ENCODE peak calls at places on chromosomes 1 and 21, in eight cellular contexts. One of them, this sample, is unnamed.

GRCh38 chr1:200627548-200628222 is 7.1 kb upstream of the KIF14 start:
- DNase-seq in AG10803: no peak
- DNase-seq in CD4-positive, alpha-beta memory T cell: no peak
- DNase-seq in cardiac fibroblast: no peak
- DNase-seq in left ventricle myocardium inferior: no peak
- DNase-seq in aorta: no peak
- DNase-seq in upper lobe of left lung: no peak
- DNase-seq in adipocyte: no peak
- DNase-seq in this sample: no peak

GRCh38 chr21:40923361-40923760 is 76.4 kb upstream of the DSCAM start:
- DNase-seq in cardiac fibroblast: no peak
- DNase-seq in AG10803: no peak
- DNase-seq in CD4-positive, alpha-beta memory T cell: no peak
- DNase-seq in left ventricle myocardium inferior: no peak
- DNase-seq in aorta: no peak
- DNase-seq in upper lobe of left lung: no peak
- DNase-seq in adipocyte: no peak
- DNase-seq in this sample: no peak

GRCh38 chr1:43269627-43270375 is at the start of gene TMEM125:
- DNase-seq in CD4-positive, alpha-beta memory T cell: no peak
- DNase-seq in adipocyte: no peak
- DNase-seq in AG10803: no peak
- DNase-seq in aorta: no peak
- DNase-seq in upper lobe of left lung: no peak
- DNase-seq in cardiac fibroblast: no peak
- DNase-seq in left ventricle myocardium inferior: no peak
- DNase-seq in this sample: no peak

GRCh38 chr1:32464191-32464715 is 619 bp upstream of the ZBTB8B start:
- DNase-seq in AG10803: no peak
- DNase-seq in cardiac fibroblast: peak; percentile 12
- DNase-seq in aorta: no peak
- DNase-seq in left ventricle myocardium inferior: no peak
- DNase-seq in CD4-positive, alpha-beta memory T cell: no peak
- DNase-seq in upper lobe of left lung: no peak
- DNase-seq in adipocyte: peak; percentile 6
- DNase-seq in this sample: peak; percentile 22

GRCh38 chr1:236795757-236796719 is 946 bp downstream of the MTR start:
- DNase-seq in adipocyte: peak; percentile 75
- DNase-seq in aorta: no peak
- DNase-seq in AG10803: peak; percentile 43
- DNase-seq in cardiac fibroblast: peak; percentile 63
- DNase-seq in upper lobe of left lung: no peak
- DNase-seq in CD4-positive, alpha-beta memory T cell: peak; percentile 81
- DNase-seq in left ventricle myocardium inferior: no peak
- DNase-seq in this sample: peak; percentile 62

GRCh38 chr1:37635309-37635902 is 714 bp upstream of the RSPO1 start:
- DNase-seq in AG10803: no peak
- DNase-seq in left ventricle myocardium inferior: no peak
- DNase-seq in cardiac fibroblast: no peak
- DNase-seq in adipocyte: peak; percentile 2
- DNase-seq in aorta: no peak
- DNase-seq in upper lobe of left lung: no peak
- DNase-seq in CD4-positive, alpha-beta memory T cell: no peak
- DNase-seq in this sample: no peak

GRCh38 chr1:12615916-12616708 is 1.9 kb downstream of the DHRS3 start:
- DNase-seq in CD4-positive, alpha-beta memory T cell: no peak
- DNase-seq in left ventricle myocardium inferior: peak; percentile 74
- DNase-seq in cardiac fibroblast: peak; percentile 42
- DNase-seq in AG10803: peak; percentile 65
- DNase-seq in aorta: peak; percentile 88
- DNase-seq in adipocyte: peak; percentile 71
- DNase-seq in upper lobe of left lung: no peak
- DNase-seq in this sample: peak; percentile 75

GRCh38 chr1:159821171-159821867 is 5.4 kb upstream of the SLAMF8 start:
- DNase-seq in left ventricle myocardium inferior: no peak
- DNase-seq in AG10803: peak; percentile 52
- DNase-seq in upper lobe of left lung: no peak
- DNase-seq in adipocyte: no peak
- DNase-seq in aorta: peak; percentile 68
- DNase-seq in CD4-positive, alpha-beta memory T cell: no peak
- DNase-seq in cardiac fibroblast: peak; percentile 66
- DNase-seq in this sample: no peak

GRCh38 chr1:156925154-156926010 is 5.0 kb downstream of the LRRC71 start:
- DNase-seq in upper lobe of left lung: no peak
- DNase-seq in left ventricle myocardium inferior: no peak
- DNase-seq in aorta: no peak
- DNase-seq in adipocyte: no peak
- DNase-seq in cardiac fibroblast: no peak
- DNase-seq in AG10803: no peak
- DNase-seq in CD4-positive, alpha-beta memory T cell: no peak
- DNase-seq in this sample: no peak

GRCh38 chr1:52571783-52572182 is 18.9 kb upstream of the TUT4 start:
- DNase-seq in aorta: no peak
- DNase-seq in AG10803: peak; percentile 27
- DNase-seq in adipocyte: no peak
- DNase-seq in upper lobe of left lung: no peak
- DNase-seq in CD4-positive, alpha-beta memory T cell: no peak
- DNase-seq in cardiac fibroblast: peak; percentile 25
- DNase-seq in left ventricle myocardium inferior: no peak
- DNase-seq in this sample: peak; percentile 27

GRCh38 chr1:38962113-38962512 is 20.5 kb upstream of the RHBDL2 start:
- DNase-seq in adipocyte: peak; percentile 42
- DNase-seq in cardiac fibroblast: peak; percentile 47
- DNase-seq in CD4-positive, alpha-beta memory T cell: no peak
- DNase-seq in AG10803: peak; percentile 92
- DNase-seq in aorta: no peak
- DNase-seq in left ventricle myocardium inferior: no peak
- DNase-seq in upper lobe of left lung: no peak
- DNase-seq in this sample: peak; percentile 77

GRCh38 chr1:73783367-73783766 is 414.6 kb downstream of the LRRIQ3 start:
- DNase-seq in adipocyte: no peak
- DNase-seq in cardiac fibroblast: peak; percentile 3
- DNase-seq in aorta: no peak
- DNase-seq in left ventricle myocardium inferior: no peak
- DNase-seq in CD4-positive, alpha-beta memory T cell: no peak
- DNase-seq in upper lobe of left lung: no peak
- DNase-seq in AG10803: no peak
- DNase-seq in this sample: no peak

GRCh38 chr1:38586993-38587646 is 272.5 kb downstream of the RRAGC start:
- DNase-seq in AG10803: peak; percentile 9
- DNase-seq in adipocyte: peak; percentile 9
- DNase-seq in cardiac fibroblast: peak; percentile 12
- DNase-seq in aorta: no peak
- DNase-seq in CD4-positive, alpha-beta memory T cell: peak; percentile 39
- DNase-seq in upper lobe of left lung: no peak
- DNase-seq in left ventricle myocardium inferior: peak; percentile 23
- DNase-seq in this sample: no peak

GRCh38 chr1:242754926-242755325 is 230.4 kb upstream of the PLD5 start:
- DNase-seq in cardiac fibroblast: no peak
- DNase-seq in left ventricle myocardium inferior: no peak
- DNase-seq in aorta: no peak
- DNase-seq in CD4-positive, alpha-beta memory T cell: no peak
- DNase-seq in adipocyte: no peak
- DNase-seq in AG10803: no peak
- DNase-seq in upper lobe of left lung: no peak
- DNase-seq in this sample: no peak

GRCh38 chr21:44626262-44626661 is 631 bp upstream of the KRTAP10-9 start:
- DNase-seq in CD4-positive, alpha-beta memory T cell: no peak
- DNase-seq in adipocyte: no peak
- DNase-seq in AG10803: no peak
- DNase-seq in aorta: no peak
- DNase-seq in cardiac fibroblast: no peak
- DNase-seq in upper lobe of left lung: peak; percentile 39
- DNase-seq in left ventricle myocardium inferior: no peak
- DNase-seq in this sample: no peak

GRCh38 chr1:2025491-2025981 is 6.4 kb downstream of the GABRD start:
- DNase-seq in adipocyte: no peak
- DNase-seq in aorta: no peak
- DNase-seq in left ventricle myocardium inferior: peak; percentile 58
- DNase-seq in upper lobe of left lung: peak; percentile 87
- DNase-seq in cardiac fibroblast: no peak
- DNase-seq in AG10803: no peak
- DNase-seq in CD4-positive, alpha-beta memory T cell: no peak
- DNase-seq in this sample: no peak

GRCh38 chr1:48492392-48492791 is 20.4 kb upstream of the SPATA6 start:
- DNase-seq in cardiac fibroblast: peak; percentile 35
- DNase-seq in aorta: no peak
- DNase-seq in AG10803: no peak
- DNase-seq in upper lobe of left lung: no peak
- DNase-seq in CD4-positive, alpha-beta memory T cell: no peak
- DNase-seq in left ventricle myocardium inferior: no peak
- DNase-seq in adipocyte: no peak
- DNase-seq in this sample: peak; percentile 29

GRCh38 chr1:115077286-115077983 is 11.9 kb downstream of the TSPAN2 start:
- DNase-seq in adipocyte: peak; percentile 31
- DNase-seq in AG10803: peak; percentile 66
- DNase-seq in CD4-positive, alpha-beta memory T cell: no peak
- DNase-seq in cardiac fibroblast: no peak
- DNase-seq in aorta: no peak
- DNase-seq in upper lobe of left lung: no peak
- DNase-seq in left ventricle myocardium inferior: no peak
- DNase-seq in this sample: no peak

GRCh38 chr1:115076384-115076906 is 12.9 kb downstream of the TSPAN2 start:
- DNase-seq in AG10803: peak; percentile 73
- DNase-seq in cardiac fibroblast: no peak
- DNase-seq in left ventricle myocardium inferior: no peak
- DNase-seq in aorta: peak; percentile 51
- DNase-seq in adipocyte: peak; percentile 58
- DNase-seq in upper lobe of left lung: no peak
- DNase-seq in CD4-positive, alpha-beta memory T cell: no peak
- DNase-seq in this sample: peak; percentile 12

GRCh38 chr1:115078708-115079107 is 10.6 kb downstream of the TSPAN2 start:
- DNase-seq in cardiac fibroblast: no peak
- DNase-seq in adipocyte: no peak
- DNase-seq in AG10803: no peak
- DNase-seq in aorta: no peak
- DNase-seq in left ventricle myocardium inferior: no peak
- DNase-seq in CD4-positive, alpha-beta memory T cell: no peak
- DNase-seq in upper lobe of left lung: no peak
- DNase-seq in this sample: no peak

GRCh38 chr1:115074839-115075534 is 14.3 kb downstream of the TSPAN2 start:
- DNase-seq in cardiac fibroblast: no peak
- DNase-seq in adipocyte: no peak
- DNase-seq in left ventricle myocardium inferior: no peak
- DNase-seq in AG10803: no peak
- DNase-seq in upper lobe of left lung: no peak
- DNase-seq in CD4-positive, alpha-beta memory T cell: no peak
- DNase-seq in aorta: peak; percentile 70
- DNase-seq in this sample: no peak

GRCh38 chr1:115077984-115078330 is 11.3 kb downstream of the TSPAN2 start:
- DNase-seq in CD4-positive, alpha-beta memory T cell: no peak
- DNase-seq in adipocyte: no peak
- DNase-seq in cardiac fibroblast: no peak
- DNase-seq in upper lobe of left lung: no peak
- DNase-seq in aorta: no peak
- DNase-seq in left ventricle myocardium inferior: no peak
- DNase-seq in AG10803: no peak
- DNase-seq in this sample: no peak
- H3K4me3 ChIP-seq in CD4-positive, alpha-beta memory T cell: no peak overlapping the region
- H3K4me3 ChIP-seq in adipocyte: no peak overlapping the region
- H3K4me3 ChIP-seq in cardiac fibroblast: no peak overlapping the region
- H3K4me3 ChIP-seq in upper lobe of left lung: no peak overlapping the region
- H3K4me3 ChIP-seq in aorta: no peak overlapping the region
- H3K4me3 ChIP-seq in left ventricle myocardium inferior: no peak overlapping the region
- H3K4me3 ChIP-seq in AG10803: no peak overlapping the region
- H3K4me3 ChIP-seq in this sample: no peak overlapping the region

GRCh38 chr1:204704794-204705492 is 19.4 kb upstream of the LRRN2 start:
- DNase-seq in aorta: no peak
- DNase-seq in adipocyte: no peak
- DNase-seq in left ventricle myocardium inferior: no peak
- DNase-seq in AG10803: no peak
- DNase-seq in CD4-positive, alpha-beta memory T cell: no peak
- DNase-seq in upper lobe of left lung: no peak
- DNase-seq in cardiac fibroblast: no peak
- DNase-seq in this sample: no peak

GRCh38 chr1:204705888-204706837 is 20.6 kb upstream of the LRRN2 start:
- DNase-seq in adipocyte: no peak
- DNase-seq in AG10803: no peak
- DNase-seq in upper lobe of left lung: no peak
- DNase-seq in CD4-positive, alpha-beta memory T cell: no peak
- DNase-seq in aorta: no peak
- DNase-seq in cardiac fibroblast: no peak
- DNase-seq in left ventricle myocardium inferior: no peak
- DNase-seq in this sample: no peak

GRCh38 chr1:204705493-204705811 is 19.9 kb upstream of the LRRN2 start:
- DNase-seq in cardiac fibroblast: no peak
- DNase-seq in CD4-positive, alpha-beta memory T cell: no peak
- DNase-seq in aorta: no peak
- DNase-seq in adipocyte: no peak
- DNase-seq in left ventricle myocardium inferior: no peak
- DNase-seq in AG10803: no peak
- DNase-seq in upper lobe of left lung: no peak
- DNase-seq in this sample: no peak

GRCh38 chr1:204709021-204709420 is 23.5 kb upstream of the LRRN2 start:
- DNase-seq in left ventricle myocardium inferior: no peak
- DNase-seq in AG10803: no peak
- DNase-seq in CD4-positive, alpha-beta memory T cell: no peak
- DNase-seq in upper lobe of left lung: no peak
- DNase-seq in cardiac fibroblast: no peak
- DNase-seq in adipocyte: no peak
- DNase-seq in aorta: no peak
- DNase-seq in this sample: no peak

GRCh38 chr1:204706838-204707509 is 21.4 kb upstream of the LRRN2 start:
- DNase-seq in aorta: no peak
- DNase-seq in left ventricle myocardium inferior: no peak
- DNase-seq in CD4-positive, alpha-beta memory T cell: no peak
- DNase-seq in upper lobe of left lung: no peak
- DNase-seq in AG10803: no peak
- DNase-seq in cardiac fibroblast: no peak
- DNase-seq in adipocyte: no peak
- DNase-seq in this sample: no peak
- H3K4me3 ChIP-seq in aorta: no peak overlapping the region
- H3K4me3 ChIP-seq in left ventricle myocardium inferior: no peak overlapping the region
- H3K4me3 ChIP-seq in CD4-positive, alpha-beta memory T cell: no peak overlapping the region
- H3K4me3 ChIP-seq in upper lobe of left lung: no peak overlapping the region
- H3K4me3 ChIP-seq in AG10803: no peak overlapping the region
- H3K4me3 ChIP-seq in cardiac fibroblast: no peak overlapping the region
- H3K4me3 ChIP-seq in adipocyte: no peak overlapping the region
- H3K4me3 ChIP-seq in this sample: no peak overlapping the region

DNA sequence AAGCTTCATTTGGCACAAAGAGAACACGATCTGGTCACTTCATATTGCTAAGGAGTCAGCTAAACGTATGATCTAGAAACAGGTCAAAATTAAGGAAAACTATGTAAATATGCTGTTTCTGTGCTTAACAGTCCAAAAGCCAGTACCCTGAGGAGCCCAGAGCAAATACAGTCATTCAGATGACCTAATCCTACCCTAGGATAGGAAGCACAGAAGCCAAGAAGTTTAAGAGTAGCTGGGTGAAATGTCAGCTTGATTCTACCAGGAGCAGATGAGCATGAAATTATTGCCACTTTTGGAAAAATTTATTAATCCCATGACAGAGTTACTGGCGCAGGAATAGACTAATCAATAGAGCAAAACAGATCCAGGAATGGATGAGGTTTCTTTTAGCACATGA is 18.3 kb downstream of the SORT1 start:
- DNase-seq in AG10803: peak; percentile 18
- DNase-seq in CD4-positive, alpha-beta memory T cell: no peak
- DNase-seq in aorta: no peak
- DNase-seq in adipocyte: peak; percentile 48
- DNase-seq in left ventricle myocardium inferior: no peak
- DNase-seq in upper lobe of left lung: no peak
- DNase-seq in cardiac fibroblast: no peak
- DNase-seq in this sample: no peak
- H3K4me3 ChIP-seq in AG10803: no peak overlapping the region
- H3K4me3 ChIP-seq in CD4-positive, alpha-beta memory T cell: no peak overlapping the region
- H3K4me3 ChIP-seq in aorta: no peak overlapping the region
- H3K4me3 ChIP-seq in adipocyte: no peak overlapping the region
- H3K4me3 ChIP-seq in left ventricle myocardium inferior: no peak overlapping the region
- H3K4me3 ChIP-seq in upper lobe of left lung: no peak overlapping the region
- H3K4me3 ChIP-seq in cardiac fibroblast: no peak overlapping the region
- H3K4me3 ChIP-seq in this sample: no peak overlapping the region

GRCh38 chr1:26413031-26413430 is 2.4 kb downstream of the LIN28A start:
- DNase-seq in upper lobe of left lung: no peak
- DNase-seq in aorta: no peak
- DNase-seq in CD4-positive, alpha-beta memory T cell: no peak
- DNase-seq in AG10803: no peak
- DNase-seq in left ventricle myocardium inferior: no peak
- DNase-seq in cardiac fibroblast: no peak
- DNase-seq in adipocyte: no peak
- DNase-seq in this sample: no peak
- H3K4me3 ChIP-seq in upper lobe of left lung: no peak overlapping the region
- H3K4me3 ChIP-seq in aorta: no peak overlapping the region
- H3K4me3 ChIP-seq in CD4-positive, alpha-beta memory T cell: no peak overlapping the region
- H3K4me3 ChIP-seq in AG10803: no peak overlapping the region
- H3K4me3 ChIP-seq in left ventricle myocardium inferior: no peak overlapping the region
- H3K4me3 ChIP-seq in cardiac fibroblast: no peak overlapping the region
- H3K4me3 ChIP-seq in adipocyte: no peak overlapping the region
- H3K4me3 ChIP-seq in this sample: no peak overlapping the region

This sample was measured in foreskin fibroblast.